ENCODE peak calls at places on chromosomes 12 and 14, in ten cellular contexts. One of them, this sample, is unnamed. For H3K4me1, the result is how much of the 10 kb centered on the place peaks cover.

GRCh38 chr12:96041181-96041580 is 5.8 kb upstream of the LTA4H start:
- DNase-seq in pancreas: no peak
- DNase-seq in GM23248: no peak
- DNase-seq in heart right ventricle: no peak
- DNase-seq in effector memory CD4-positive, alpha-beta T cell: no peak
- DNase-seq in heart left ventricle: no peak
- DNase-seq in A549: no peak
- DNase-seq in CD8-positive, alpha-beta T cell: no peak
- DNase-seq in Panc1: no peak
- DNase-seq in thoracic aorta: no peak
- DNase-seq in this sample: no peak

GRCh38 chr12:132079695-132080094 is 64.4 kb downstream of the DDX51 start:
- DNase-seq in heart left ventricle: no peak
- DNase-seq in pancreas: no peak
- DNase-seq in Panc1: no peak
- DNase-seq in CD8-positive, alpha-beta T cell: no peak
- DNase-seq in heart right ventricle: no peak
- DNase-seq in GM23248: no peak
- DNase-seq in A549: no peak
- DNase-seq in thoracic aorta: no peak
- DNase-seq in effector memory CD4-positive, alpha-beta T cell: no peak
- DNase-seq in this sample: no peak

GRCh38 chr14:97033556-97034081 is 236.4 kb downstream of the VRK1 start:
- DNase-seq in heart right ventricle: no peak
- DNase-seq in GM23248: no peak
- DNase-seq in effector memory CD4-positive, alpha-beta T cell: no peak
- DNase-seq in pancreas: no peak
- DNase-seq in heart left ventricle: no peak
- DNase-seq in A549: no peak
- DNase-seq in Panc1: no peak
- DNase-seq in CD8-positive, alpha-beta T cell: no peak
- DNase-seq in thoracic aorta: no peak
- DNase-seq in this sample: no peak

GRCh38 chr12:40947812-40948211 is 240.3 kb upstream of the PDZRN4 start:
- DNase-seq in A549: peak
- DNase-seq in effector memory CD4-positive, alpha-beta T cell: no peak
- DNase-seq in CD8-positive, alpha-beta T cell: no peak
- DNase-seq in Panc1: no peak
- DNase-seq in GM23248: no peak
- DNase-seq in heart right ventricle: no peak
- DNase-seq in heart left ventricle: no peak
- DNase-seq in pancreas: no peak
- DNase-seq in thoracic aorta: no peak
- DNase-seq in this sample: no peak

GRCh38 chr12:122125452-122126341 is 47.1 kb downstream of the MLXIP start:
- DNase-seq in Panc1: no peak
- DNase-seq in heart left ventricle: no peak
- DNase-seq in heart right ventricle: no peak
- DNase-seq in GM23248: no peak
- DNase-seq in thoracic aorta: no peak
- DNase-seq in CD8-positive, alpha-beta T cell: no peak
- DNase-seq in pancreas: peak
- DNase-seq in A549: no peak
- DNase-seq in effector memory CD4-positive, alpha-beta T cell: no peak
- DNase-seq in this sample: peak

GRCh38 chr14:29716150-29716549 is 211.5 kb downstream of the PRKD1 start:
- DNase-seq in heart right ventricle: no peak
- DNase-seq in A549: no peak
- DNase-seq in GM23248: peak
- DNase-seq in pancreas: no peak
- DNase-seq in Panc1: no peak
- DNase-seq in effector memory CD4-positive, alpha-beta T cell: no peak
- DNase-seq in thoracic aorta: no peak
- DNase-seq in heart left ventricle: no peak
- DNase-seq in CD8-positive, alpha-beta T cell: no peak
- DNase-seq in this sample: no peak

GRCh38 chr14:83923836-83924235 is 1606.1 kb upstream of the FLRT2 start:
- DNase-seq in thoracic aorta: no peak
- DNase-seq in pancreas: no peak
- DNase-seq in CD8-positive, alpha-beta T cell: no peak
- DNase-seq in Panc1: no peak
- DNase-seq in A549: no peak
- DNase-seq in heart right ventricle: no peak
- DNase-seq in effector memory CD4-positive, alpha-beta T cell: no peak
- DNase-seq in heart left ventricle: no peak
- DNase-seq in GM23248: no peak
- DNase-seq in this sample: no peak

GRCh38 chr12:9615420-9616135 is 7.9 kb upstream of the KLRB1 start:
- DNase-seq in Panc1: no peak
- DNase-seq in effector memory CD4-positive, alpha-beta T cell: no peak
- DNase-seq in pancreas: no peak
- DNase-seq in heart left ventricle: no peak
- DNase-seq in thoracic aorta: no peak
- DNase-seq in CD8-positive, alpha-beta T cell: no peak
- DNase-seq in A549: no peak
- DNase-seq in GM23248: no peak
- DNase-seq in heart right ventricle: no peak
- DNase-seq in this sample: no peak

GRCh38 chr14:105187935-105188524 is 6.9 kb upstream of the NUDT14 start:
- DNase-seq in heart right ventricle: no peak
- DNase-seq in GM23248: no peak
- DNase-seq in thoracic aorta: no peak
- DNase-seq in heart left ventricle: no peak
- DNase-seq in Panc1: no peak
- DNase-seq in effector memory CD4-positive, alpha-beta T cell: no peak
- DNase-seq in pancreas: no peak
- DNase-seq in CD8-positive, alpha-beta T cell: no peak
- DNase-seq in A549: peak
- DNase-seq in this sample: no peak

GRCh38 chr14:93475471-93475870 is 44.7 kb downstream of the UNC79 start:
- DNase-seq in Panc1: no peak
- DNase-seq in heart right ventricle: no peak
- DNase-seq in pancreas: no peak
- DNase-seq in effector memory CD4-positive, alpha-beta T cell: no peak
- DNase-seq in GM23248: no peak
- DNase-seq in thoracic aorta: no peak
- DNase-seq in A549: no peak
- DNase-seq in heart left ventricle: no peak
- DNase-seq in CD8-positive, alpha-beta T cell: no peak
- DNase-seq in this sample: no peak
- H3K4me3 ChIP-seq in Panc1: no peak
- H3K4me3 ChIP-seq in heart right ventricle: no peak
- H3K4me3 ChIP-seq in pancreas: no peak
- H3K4me3 ChIP-seq in effector memory CD4-positive, alpha-beta T cell: no peak
- H3K4me3 ChIP-seq in GM23248: no peak
- H3K4me3 ChIP-seq in thoracic aorta: no peak
- H3K4me3 ChIP-seq in A549: no peak
- H3K4me3 ChIP-seq in heart left ventricle: no peak
- H3K4me3 ChIP-seq in CD8-positive, alpha-beta T cell: no peak
- H3K4me3 ChIP-seq in this sample: no peak

GRCh38 chr14:68970736-68971135 is 8.4 kb downstream of the ACTN1 start:
- DNase-seq in heart left ventricle: no peak
- DNase-seq in thoracic aorta: no peak
- DNase-seq in effector memory CD4-positive, alpha-beta T cell: no peak
- DNase-seq in heart right ventricle: no peak
- DNase-seq in A549: no peak
- DNase-seq in CD8-positive, alpha-beta T cell: no peak
- DNase-seq in Panc1: no peak
- DNase-seq in pancreas: no peak
- DNase-seq in GM23248: no peak
- DNase-seq in this sample: no peak

GRCh38 chr14:68973639-68974038 is 5.5 kb downstream of the ACTN1 start:
- DNase-seq in effector memory CD4-positive, alpha-beta T cell: no peak
- DNase-seq in A549: no peak
- DNase-seq in pancreas: no peak
- DNase-seq in Panc1: no peak
- DNase-seq in heart left ventricle: no peak
- DNase-seq in heart right ventricle: no peak
- DNase-seq in CD8-positive, alpha-beta T cell: no peak
- DNase-seq in thoracic aorta: no peak
- DNase-seq in GM23248: no peak
- DNase-seq in this sample: no peak

GRCh38 chr14:68971411-68972035 is 7.6 kb downstream of the ACTN1 start:
- DNase-seq in heart right ventricle: no peak
- DNase-seq in Panc1: no peak
- DNase-seq in GM23248: no peak
- DNase-seq in CD8-positive, alpha-beta T cell: no peak
- DNase-seq in effector memory CD4-positive, alpha-beta T cell: no peak
- DNase-seq in heart left ventricle: no peak
- DNase-seq in thoracic aorta: no peak
- DNase-seq in pancreas: no peak
- DNase-seq in A549: no peak
- DNase-seq in this sample: no peak

GRCh38 chr14:68974759-68975347 is 4.2 kb downstream of the ACTN1 start:
- DNase-seq in CD8-positive, alpha-beta T cell: no peak
- DNase-seq in pancreas: peak
- DNase-seq in Panc1: no peak
- DNase-seq in heart right ventricle: no peak
- DNase-seq in heart left ventricle: no peak
- DNase-seq in GM23248: no peak
- DNase-seq in A549: no peak
- DNase-seq in effector memory CD4-positive, alpha-beta T cell: no peak
- DNase-seq in thoracic aorta: no peak
- DNase-seq in this sample: no peak

GRCh38 chr14:68972507-68973272 is 6.4 kb downstream of the ACTN1 start:
- DNase-seq in GM23248: no peak
- DNase-seq in A549: no peak
- DNase-seq in heart right ventricle: no peak
- DNase-seq in pancreas: no peak
- DNase-seq in effector memory CD4-positive, alpha-beta T cell: no peak
- DNase-seq in Panc1: no peak
- DNase-seq in thoracic aorta: no peak
- DNase-seq in heart left ventricle: no peak
- DNase-seq in CD8-positive, alpha-beta T cell: no peak
- DNase-seq in this sample: no peak
- H3K27ac ChIP-seq in GM23248: peak
- H3K27ac ChIP-seq in A549: no peak
- H3K27ac ChIP-seq in heart right ventricle: no peak
- H3K27ac ChIP-seq in pancreas: no peak
- H3K27ac ChIP-seq in effector memory CD4-positive, alpha-beta T cell: no peak
- H3K27ac ChIP-seq in Panc1: no peak
- H3K27ac ChIP-seq in thoracic aorta: peak
- H3K27ac ChIP-seq in heart left ventricle: no peak
- H3K27ac ChIP-seq in CD8-positive, alpha-beta T cell: no peak
- H3K27ac ChIP-seq in this sample: no peak

GRCh38 chr12:647713-648085 is 15.5 kb downstream of the NINJ2 start:
- DNase-seq in thoracic aorta: no peak
- DNase-seq in A549: no peak
- DNase-seq in heart left ventricle: no peak
- DNase-seq in pancreas: no peak
- DNase-seq in effector memory CD4-positive, alpha-beta T cell: no peak
- DNase-seq in CD8-positive, alpha-beta T cell: no peak
- DNase-seq in GM23248: no peak
- DNase-seq in heart right ventricle: no peak
- DNase-seq in Panc1: no peak
- DNase-seq in this sample: no peak
- H3K4me1 ChIP-seq in thoracic aorta: under half
- H3K4me1 ChIP-seq in A549: under half
- H3K4me1 ChIP-seq in heart left ventricle: under half
- H3K4me1 ChIP-seq in pancreas: under half
- H3K4me1 ChIP-seq in effector memory CD4-positive, alpha-beta T cell: under half
- H3K4me1 ChIP-seq in CD8-positive, alpha-beta T cell: under half
- H3K4me1 ChIP-seq in GM23248: under half
- H3K4me1 ChIP-seq in heart right ventricle: half or more
- H3K4me1 ChIP-seq in Panc1: under half
- H3K4me1 ChIP-seq in this sample: under half

GRCh38 chr12:104462931-104463339 is 6.2 kb downstream of the CHST11 start:
- DNase-seq in effector memory CD4-positive, alpha-beta T cell: peak
- DNase-seq in pancreas: no peak
- DNase-seq in thoracic aorta: no peak
- DNase-seq in heart left ventricle: no peak
- DNase-seq in CD8-positive, alpha-beta T cell: peak
- DNase-seq in Panc1: no peak
- DNase-seq in A549: no peak
- DNase-seq in GM23248: no peak
- DNase-seq in heart right ventricle: no peak
- DNase-seq in this sample: no peak

GRCh38 chr12:104465379-104465778 is 8.6 kb downstream of the CHST11 start:
- DNase-seq in A549: no peak
- DNase-seq in heart right ventricle: no peak
- DNase-seq in CD8-positive, alpha-beta T cell: no peak
- DNase-seq in thoracic aorta: no peak
- DNase-seq in pancreas: no peak
- DNase-seq in effector memory CD4-positive, alpha-beta T cell: no peak
- DNase-seq in GM23248: no peak
- DNase-seq in heart left ventricle: no peak
- DNase-seq in Panc1: no peak
- DNase-seq in this sample: no peak

GRCh38 chr12:104466694-104467345 is 10.1 kb downstream of the CHST11 start:
- DNase-seq in heart left ventricle: no peak
- DNase-seq in CD8-positive, alpha-beta T cell: no peak
- DNase-seq in GM23248: no peak
- DNase-seq in effector memory CD4-positive, alpha-beta T cell: no peak
- DNase-seq in thoracic aorta: no peak
- DNase-seq in pancreas: no peak
- DNase-seq in Panc1: no peak
- DNase-seq in A549: no peak
- DNase-seq in heart right ventricle: no peak
- DNase-seq in this sample: no peak

GRCh38 chr12:104463371-104463770 is 6.6 kb downstream of the CHST11 start:
- DNase-seq in pancreas: no peak
- DNase-seq in Panc1: no peak
- DNase-seq in A549: no peak
- DNase-seq in thoracic aorta: no peak
- DNase-seq in effector memory CD4-positive, alpha-beta T cell: no peak
- DNase-seq in heart right ventricle: no peak
- DNase-seq in CD8-positive, alpha-beta T cell: no peak
- DNase-seq in GM23248: no peak
- DNase-seq in heart left ventricle: no peak
- DNase-seq in this sample: no peak

GRCh38 chr12:104464899-104465298 is 8.2 kb downstream of the CHST11 start:
- DNase-seq in A549: no peak
- DNase-seq in thoracic aorta: no peak
- DNase-seq in pancreas: no peak
- DNase-seq in heart right ventricle: no peak
- DNase-seq in heart left ventricle: no peak
- DNase-seq in Panc1: no peak
- DNase-seq in CD8-positive, alpha-beta T cell: no peak
- DNase-seq in effector memory CD4-positive, alpha-beta T cell: no peak
- DNase-seq in GM23248: no peak
- DNase-seq in this sample: no peak
- H3K4me3 ChIP-seq in A549: no peak
- H3K4me3 ChIP-seq in thoracic aorta: no peak
- H3K4me3 ChIP-seq in pancreas: no peak
- H3K4me3 ChIP-seq in heart right ventricle: no peak
- H3K4me3 ChIP-seq in heart left ventricle: no peak
- H3K4me3 ChIP-seq in Panc1: no peak
- H3K4me3 ChIP-seq in CD8-positive, alpha-beta T cell: no peak
- H3K4me3 ChIP-seq in effector memory CD4-positive, alpha-beta T cell: no peak
- H3K4me3 ChIP-seq in GM23248: no peak
- H3K4me3 ChIP-seq in this sample: no peak

GRCh38 chr14:59262717-59263469 is 74.4 kb downstream of the DAAM1 start:
- DNase-seq in heart left ventricle: no peak
- DNase-seq in A549: peak
- DNase-seq in Panc1: no peak
- DNase-seq in effector memory CD4-positive, alpha-beta T cell: no peak
- DNase-seq in thoracic aorta: no peak
- DNase-seq in pancreas: no peak
- DNase-seq in GM23248: no peak
- DNase-seq in heart right ventricle: no peak
- DNase-seq in CD8-positive, alpha-beta T cell: no peak
- DNase-seq in this sample: no peak
- H3K27ac ChIP-seq in heart left ventricle: no peak
- H3K27ac ChIP-seq in A549: no peak
- H3K27ac ChIP-seq in Panc1: no peak
- H3K27ac ChIP-seq in effector memory CD4-positive, alpha-beta T cell: no peak
- H3K27ac ChIP-seq in thoracic aorta: no peak
- H3K27ac ChIP-seq in pancreas: no peak
- H3K27ac ChIP-seq in GM23248: no peak
- H3K27ac ChIP-seq in heart right ventricle: no peak
- H3K27ac ChIP-seq in CD8-positive, alpha-beta T cell: no peak
- H3K27ac ChIP-seq in this sample: no peak

GRCh38 chr14:64198021-64198420 is 96.2 kb downstream of the ESR2 start:
- DNase-seq in effector memory CD4-positive, alpha-beta T cell: no peak
- DNase-seq in GM23248: no peak
- DNase-seq in CD8-positive, alpha-beta T cell: no peak
- DNase-seq in thoracic aorta: no peak
- DNase-seq in A549: no peak
- DNase-seq in pancreas: no peak
- DNase-seq in heart right ventricle: no peak
- DNase-seq in Panc1: no peak
- DNase-seq in heart left ventricle: no peak
- DNase-seq in this sample: no peak
- H3K4me1 ChIP-seq in effector memory CD4-positive, alpha-beta T cell: under half
- H3K4me1 ChIP-seq in GM23248: under half
- H3K4me1 ChIP-seq in CD8-positive, alpha-beta T cell: under half
- H3K4me1 ChIP-seq in thoracic aorta: under half
- H3K4me1 ChIP-seq in A549: under half
- H3K4me1 ChIP-seq in pancreas: half or more
- H3K4me1 ChIP-seq in heart right ventricle: half or more
- H3K4me1 ChIP-seq in Panc1: under half
- H3K4me1 ChIP-seq in heart left ventricle: under half
- H3K4me1 ChIP-seq in this sample: under half

This sample was measured in vagina.